ENCODE peak calls at places on chromosome 21, in six cellular contexts. U, V, X, Z, R and N are unnamed samples.

GRCh38 chr21:44285547-44285992 is at the start of gene AIRE:
- DNase-seq in U (no peak), V (no peak), X (peak), Z (peak), R (peak), N (no peak)

GRCh38 chr21:35072960-35073359 is 23.9 kb upstream of the RUNX1 start:
- DNase-seq in U (no peak), V (no peak), X (peak), Z (peak), R (peak), N (no peak)

GRCh38 chr21:38955495-38955894 is 149.8 kb downstream of the ETS2 start:
- DNase-seq in U (no peak), V (no peak), X (peak), Z (no peak), R (peak), N (peak)

GRCh38 chr21:44454747-44455523 is at the start of gene LRRC3:
- DNase-seq in U (peak), V (peak), X (peak), Z (peak), R (peak), N (no peak)

GRCh38 chr21:29558331-29558730 is 259.6 kb downstream of the BACH1 start:
- DNase-seq in U (no peak), V (peak), X (no peak), Z (no peak), R (no peak), N (no peak)

GRCh38 chr21:33640697-33641338 is 723 bp downstream of the CRYZL1 start:
- DNase-seq in U (no peak), V (peak), X (peak), Z (peak), R (peak), N (peak)

GRCh38 chr21:45430521-45431501 is 25.8 kb downstream of the COL18A1 start:
- DNase-seq in U (no peak), V (no peak), X (no peak), Z (peak), R (peak), N (no peak)

GRCh38 chr21:33266050-33266783 is at the start of gene IL10RB:
- DNase-seq in U (peak), V (peak), X (peak), Z (peak), R (peak), N (peak)

GRCh38 chr21:45499201-45499750 is 43.0 kb downstream of the SLC19A1 start:
- DNase-seq in U (no peak), V (no peak), X (no peak), Z (no peak), R (no peak), N (no peak)

GRCh38 chr21:45076245-45076661 is 1.9 kb downstream of the ADARB1 start:
- DNase-seq in U (no peak), V (no peak), X (peak), Z (no peak), R (peak), N (no peak)

GRCh38 chr21:33132054-33132453 is 62.1 kb downstream of the OLIG1 start:
- DNase-seq in U (no peak), V (no peak), X (no peak), Z (no peak), R (no peak), N (no peak)

GRCh38 chr21:41142051-41142795 is 25.7 kb upstream of the BACE2 start:
- DNase-seq in U (no peak), V (peak), X (peak), Z (peak), R (peak), N (peak)

GRCh38 chr21:29091032-29091431 is 17.6 kb upstream of the CCT8 start:
- DNase-seq in U (no peak), V (peak), X (peak), Z (no peak), R (peak), N (no peak)

GRCh38 chr21:33860332-33860879 is 55.2 kb downstream of the ATP5PO start:
- DNase-seq in U (no peak), V (no peak), X (no peak), Z (no peak), R (no peak), N (no peak)

GRCh38 chr21:29928537-29928936 is 11.3 kb downstream of the GRIK1 start:
- DNase-seq in U (no peak), V (no peak), X (no peak), Z (no peak), R (no peak), N (no peak)

GRCh38 chr21:27734146-27734545 is 767.3 kb upstream of the ADAMTS5 start:
- DNase-seq in U (no peak), V (no peak), X (peak), Z (no peak), R (peak), N (no peak)

GRCh38 chr21:14889080-14889805 is 175.6 kb downstream of the NRIP1 start:
- DNase-seq in U (no peak), V (peak), X (no peak), Z (no peak), R (peak), N (no peak)

GRCh38 chr21:38505654-38506523 is 7.6 kb upstream of the ERG start:
- DNase-seq in U (no peak), V (peak), X (peak), Z (peak), R (peak), N (peak)

GRCh38 chr21:43645414-43645891 is 13.8 kb downstream of the HSF2BP start:
- DNase-seq in U (no peak), V (peak), X (peak), Z (peak), R (peak), N (peak)

GRCh38 chr21:31560479-31560878 is 99.0 kb upstream of the SOD1 start:
- DNase-seq in U (no peak), V (peak), X (no peak), Z (no peak), R (no peak), N (no peak)

GRCh38 chr21:26800001-26800400 is 45.2 kb downstream of the ADAMTS1 start:
- DNase-seq in U (no peak), V (no peak), X (no peak), Z (peak), R (peak), N (no peak)

GRCh38 chr21:14070049-14070893 is 140.5 kb downstream of the LIPI start:
- DNase-seq in U (no peak), V (peak), X (no peak), Z (no peak), R (no peak), N (no peak)

GRCh38 chr21:27406297-27407009 is 439.6 kb upstream of the ADAMTS5 start:
- DNase-seq in U (no peak), V (no peak), X (peak), Z (peak), R (peak), N (no peak)